ENCODE peak calls at places on chromosomes 16 and 17, in four cellular contexts. R is keratinocyte, V is endothelial cell of umbilical vein, F is IMR-90. X is an unnamed sample.

GRCh38 chr17:16243811-16244567 is 27.0 kb downstream of the PIGL start:
- DNase-seq in R (no peak), V (no peak), F (peak; percentile 8), X (peak; percentile 58)

GRCh38 chr17:48910370-48910769 is 2.2 kb downstream of the UBE2Z start:
- DNase-seq in R (no peak), V (no peak), F (no peak), X (no peak)

GRCh38 chr17:43723697-43724359 is 34.8 kb downstream of the SOST start:
- DNase-seq in R (no peak), V (no peak), F (peak; percentile 70), X (no peak)

GRCh38 chr17:77973953-77974352 is 15.4 kb downstream of the TNRC6C start:
- DNase-seq in R (no peak), V (no peak), F (no peak), X (no peak)

GRCh38 chr16:74874912-74875311 is 100.3 kb upstream of the FA2H start:
- DNase-seq in R (no peak), V (no peak), F (no peak), X (no peak)

GRCh38 chr16:49532873-49533272 is 159.3 kb downstream of the C16orf78 start:
- DNase-seq in R (no peak), V (no peak), F (no peak), X (no peak)

GRCh38 chr17:78921437-78921971 is 3.7 kb downstream of the TIMP2 start:
- DNase-seq in R (no peak), V (no peak), F (no peak), X (no peak)

GRCh38 chr16:2905241-2905987 is 6.3 kb upstream of the FLYWCH1 start:
- DNase-seq in R (peak; percentile 98), V (peak; percentile 99), F (peak; percentile 99), X (peak; percentile 99)

GRCh38 chr17:44011876-44012275 is 2.9 kb downstream of the TMEM101 start:
- DNase-seq in R (no peak), V (no peak), F (no peak), X (no peak)

GRCh38 chr16:13766334-13766733 is 153.6 kb upstream of the ERCC4 start:
- DNase-seq in R (no peak), V (no peak), F (no peak), X (no peak)

GRCh38 chr16:29007865-29008593 is 23.2 kb downstream of the LAT start:
- DNase-seq in R (no peak), V (no peak), F (peak; percentile 90), X (peak; percentile 56)

GRCh38 chr16:54094641-54095040 is 191.9 kb downstream of the IRX3 start:
- DNase-seq in R (no peak), V (no peak), F (no peak), X (no peak)

GRCh38 chr17:73786286-73786743 is 142.1 kb upstream of the SDK2 start:
- DNase-seq in R (no peak), V (no peak), F (no peak), X (no peak)

GRCh38 chr16:29848420-29849297 is 14.4 kb downstream of the CDIPT start:
- DNase-seq in R (no peak), V (peak; percentile 63), F (peak; percentile 63), X (peak; percentile 81)

GRCh38 chr16:27766166-27766925 is 216.4 kb downstream of the KATNIP start:
- DNase-seq in R (no peak), V (no peak), F (no peak), X (no peak)

DNA sequence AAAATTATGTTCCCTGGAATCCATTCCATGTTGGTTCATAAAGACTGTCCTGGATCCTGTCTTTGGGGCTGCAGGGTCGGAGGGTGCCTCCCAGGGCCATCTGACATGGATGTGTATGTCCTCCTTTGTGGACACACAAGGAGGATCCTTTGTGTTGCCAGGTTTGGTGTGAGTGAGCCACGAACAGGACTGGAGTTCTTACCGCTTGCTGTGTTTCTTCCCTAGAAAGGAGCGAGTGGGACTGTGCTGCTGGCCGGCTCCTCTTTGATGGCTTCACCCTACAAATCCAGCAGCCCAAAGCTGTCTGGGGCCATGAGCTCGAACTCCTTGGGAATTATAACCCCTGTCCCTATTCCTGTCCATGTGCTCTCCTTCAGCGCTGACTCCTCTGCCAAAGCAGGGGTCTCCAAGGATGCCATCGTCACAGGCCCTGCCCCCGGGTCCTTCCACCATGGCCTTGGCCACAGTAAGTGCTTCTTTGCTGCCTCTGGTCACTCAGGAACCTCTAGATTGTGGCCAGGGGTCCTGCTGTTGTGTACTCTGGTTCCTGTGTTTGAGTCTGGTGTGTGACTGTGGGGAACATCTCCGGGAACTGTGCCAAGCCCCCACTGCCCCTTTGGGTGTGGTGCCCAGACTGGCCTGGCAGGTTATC is 29.5 kb downstream of the UBN1 start:
- DNase-seq in R (no peak), V (no peak), F (no peak), X (no peak)
- H3K9me1 ChIP-seq in R (no peaks in the 10 kb centered on the region), V (no peaks in the 10 kb centered on the region), F (peaks cover 4% of the 10 kb centered on the region), X (no peaks in the 10 kb centered on the region)

DNA sequence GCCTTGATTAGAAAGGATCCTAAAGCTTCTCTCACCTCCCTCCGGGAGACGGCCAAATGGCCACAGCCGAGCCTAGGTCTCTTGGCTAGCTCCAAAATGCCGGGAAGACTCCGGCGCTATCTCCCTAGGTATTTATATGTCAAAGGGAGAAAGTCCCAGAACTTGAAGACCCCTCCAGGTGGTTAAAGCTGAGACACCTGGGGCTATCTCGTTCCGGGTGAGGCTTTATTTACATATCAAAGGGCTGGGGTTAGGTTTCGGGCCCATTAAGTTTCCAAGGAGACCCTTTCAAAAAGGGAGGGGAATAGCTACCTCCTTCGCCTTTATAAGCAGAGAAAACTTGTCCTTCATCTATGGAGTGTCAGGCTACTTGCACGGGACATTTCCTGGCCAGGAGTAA is 70.9 kb upstream of the KIFC3 start:
- DNase-seq in R (no peak), V (no peak), F (no peak), X (no peak)
- H3K9me1 ChIP-seq in R (no peaks in the 10 kb centered on the region), V (no peaks in the 10 kb centered on the region), F (peaks cover 3% of the 10 kb centered on the region), X (no peaks in the 10 kb centered on the region)

DNA sequence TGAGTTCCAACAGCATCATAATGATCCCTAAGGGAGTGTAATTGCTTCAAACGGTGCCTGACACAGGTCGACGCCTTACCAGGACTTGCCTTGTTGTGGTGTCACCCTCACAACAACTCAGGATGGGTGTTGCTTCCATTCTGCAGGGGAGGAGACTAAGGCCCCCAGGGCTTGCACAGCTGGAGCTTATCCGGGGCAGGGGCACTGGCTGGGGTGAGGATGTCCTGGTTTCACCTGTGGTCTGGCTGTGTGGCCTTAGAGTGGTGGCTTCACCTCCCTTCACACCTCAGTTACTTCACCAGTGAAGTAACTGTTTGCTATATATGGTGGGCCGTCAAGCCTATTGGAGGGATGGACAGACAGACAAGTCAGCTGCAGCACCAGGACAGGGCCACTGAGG is 23.3 kb downstream of the LLGL2 start:
- DNase-seq in R (no peak), V (no peak), F (no peak), X (no peak)
- H3K9me1 ChIP-seq in R (no peaks in the 10 kb centered on the region), V (no peaks in the 10 kb centered on the region), F (peaks cover 11% of the 10 kb centered on the region), X (no peaks in the 10 kb centered on the region)

GRCh38 chr17:9512323-9513168 is 63.1 kb downstream of the STX8 start:
- DNase-seq in R (peak; percentile 13), V (peak; percentile 56), F (peak; percentile 76), X (no peak)

GRCh38 chr17:9513266-9513665 is 62.4 kb downstream of the STX8 start:
- DNase-seq in R (no peak), V (no peak), F (peak; percentile 22), X (no peak)

GRCh38 chr17:9509236-9509813 is 66.3 kb downstream of the STX8 start:
- DNase-seq in R (no peak), V (peak; percentile 21), F (no peak), X (no peak)
- H3K9me1 ChIP-seq in R (no peaks in the 10 kb centered on the region), V (no peaks in the 10 kb centered on the region), F (no peaks in the 10 kb centered on the region), X (no peaks in the 10 kb centered on the region)

DNA sequence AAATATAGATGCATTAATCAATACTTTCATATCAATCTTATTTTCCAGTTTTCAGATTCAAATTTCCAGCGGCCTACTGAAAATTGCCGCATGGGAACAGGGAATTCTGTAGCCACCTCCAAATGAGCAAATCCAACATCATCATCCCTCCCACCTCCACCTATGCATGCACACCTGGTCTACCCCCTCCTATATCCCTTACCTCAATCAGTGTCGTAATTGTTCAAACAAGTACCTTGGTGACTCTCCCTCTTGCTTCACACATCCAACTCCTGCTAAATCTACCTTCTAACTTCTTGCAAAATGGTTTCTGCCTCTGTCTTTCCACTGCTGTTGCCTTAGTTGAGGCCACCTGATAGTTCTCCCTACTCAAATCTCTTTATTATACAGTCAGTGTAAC is 160.1 kb downstream of the SOX9 start:
- DNase-seq in R (no peak), V (no peak), F (no peak), X (no peak)
- H3K9me1 ChIP-seq in R (no peaks in the 10 kb centered on the region), V (no peaks in the 10 kb centered on the region), F (no peaks in the 10 kb centered on the region), X (no peaks in the 10 kb centered on the region)

GRCh38 chr17:62692721-62693431 is 65.4 kb downstream of the MRC2 start:
- DNase-seq in R (no peak), V (no peak), F (no peak), X (peak; percentile 90)
- H3K9me1 ChIP-seq in R (no peaks in the 10 kb centered on the region), V (no peaks in the 10 kb centered on the region), F (peaks cover 9% of the 10 kb centered on the region), X (peaks cover 3% of the 10 kb centered on the region)

DNA sequence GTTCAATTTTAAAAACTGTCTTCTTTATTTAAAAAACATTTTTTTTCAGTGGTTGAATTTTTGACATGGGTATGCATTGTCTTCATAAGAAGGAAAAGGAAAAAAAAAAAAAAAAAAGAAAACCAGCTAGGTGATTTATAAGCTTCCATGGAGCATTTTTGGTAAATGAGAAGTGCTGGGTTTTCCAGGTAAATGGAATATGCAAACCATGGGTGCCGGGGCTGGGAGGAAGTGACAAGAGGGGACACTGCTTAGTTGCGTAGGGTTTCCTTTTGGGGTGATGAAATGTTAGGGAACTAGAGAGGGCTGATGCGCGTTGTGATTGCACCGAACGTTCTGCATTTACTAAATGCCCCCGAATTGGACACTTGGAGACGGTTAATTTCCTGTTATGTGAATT is 217.4 kb upstream of the FOXF1 start:
- DNase-seq in R (no peak), V (no peak), F (no peak), X (no peak)
- H3K9me1 ChIP-seq in R (no peaks in the 10 kb centered on the region), V (no peaks in the 10 kb centered on the region), F (peaks cover 40% of the 10 kb centered on the region), X (no peaks in the 10 kb centered on the region)

DNA sequence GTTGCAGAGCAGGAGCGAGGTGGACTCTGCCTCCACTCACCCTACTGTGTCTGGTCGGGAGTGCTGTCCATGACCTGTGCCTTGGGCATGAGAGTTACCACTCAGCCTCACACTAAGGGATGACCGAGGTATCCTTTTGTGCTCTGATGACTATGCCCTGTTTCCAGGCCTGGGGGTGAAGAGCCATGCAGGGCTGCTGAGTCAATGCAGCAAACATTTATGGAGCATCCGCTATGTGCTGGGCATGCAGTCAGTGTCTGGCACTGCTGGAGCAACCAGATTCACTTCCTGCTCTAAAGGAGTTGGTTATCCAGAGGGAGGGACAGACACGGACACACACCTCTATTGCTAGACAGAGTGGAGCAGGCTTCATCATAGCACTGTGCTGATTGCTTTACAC is 7.6 kb upstream of the HNF1B start:
- DNase-seq in R (peak; percentile 45), V (no peak), F (peak; percentile 77), X (no peak)
- H3K9me1 ChIP-seq in R (no peaks in the 10 kb centered on the region), V (no peaks in the 10 kb centered on the region), F (peaks cover 10% of the 10 kb centered on the region), X (no peaks in the 10 kb centered on the region)